ENCODE peak calls at places on chromosome 17, in six cellular contexts. F, S, I, X, D and R are unnamed samples.

GRCh38 chr17:29617125-29617480 is 5.6 kb downstream of the CORO6 start:
- DNase-seq in F (peak), X (peak), S (no peak), D (peak), I (peak), R (peak)

GRCh38 chr17:80294210-80294609 is 33.6 kb downstream of the RNF213 start:
- DNase-seq in I (no peak), X (no peak), F (no peak), D (no peak), S (no peak), R (no peak)

GRCh38 chr17:67912088-67912487 is 84.2 kb downstream of the C17orf58 start:
- DNase-seq in I (no peak), X (no peak), F (no peak), D (no peak), S (no peak), R (no peak)

GRCh38 chr17:76597156-76598003 is 11.7 kb upstream of the ST6GALNAC2 start:
- DNase-seq in S (no peak), X (no peak), D (no peak), F (no peak), I (no peak), R (no peak)

GRCh38 chr17:65559802-65560627 is 1.4 kb downstream of the AXIN2 start:
- DNase-seq in S (no peak), I (peak), D (no peak), F (no peak), X (no peak), R (peak)

GRCh38 chr17:78174870-78175642 is 6.7 kb downstream of the SYNGR2 start:
- DNase-seq in X (no peak), F (no peak), I (no peak), S (no peak), D (no peak), R (no peak)

GRCh38 chr17:57781386-57782050 is 36.4 kb upstream of the CCDC182 start:
- DNase-seq in X (no peak), I (no peak), D (no peak), F (no peak), S (no peak), R (peak)

GRCh38 chr17:51164911-51165679 is 1.1 kb upstream of the NME2 start:
- DNase-seq in I (no peak), S (no peak), D (no peak), F (no peak), X (no peak), R (no peak)

GRCh38 chr17:44043326-44043725 is 23.1 kb downstream of the LSM12 start:
- DNase-seq in S (no peak), X (no peak), F (peak), D (no peak), I (no peak), R (peak)

GRCh38 chr17:36674278-36674650 is 72.9 kb downstream of the MRM1 start:
- DNase-seq in I (no peak), X (no peak), S (no peak), D (peak), F (no peak), R (no peak)